ENCODE peak calls at places on chromosomes 13 and 19, in five cellular contexts. B is HCT116, P is SK-N-SH, E is K562, D is HepG2. K is an unnamed sample.

GRCh38 chr19:50568321-50569022 is at the start of gene LRRC4B:
- DNase-seq in B (no peak), P (peak), E (peak), D (no peak), K (no peak)

GRCh38 chr19:18264956-18265610 is 9.2 kb downstream of the IQCN start:
- DNase-seq in E (no peak), B (no peak), P (no peak), D (no peak), K (no peak)

GRCh38 chr13:92164822-92165221 is 766.4 kb downstream of the GPC5 start:
- DNase-seq in D (no peak), P (no peak), E (no peak), B (no peak), K (no peak)

GRCh38 chr13:70090036-70090723 is 17.4 kb upstream of the ATXN8OS start:
- DNase-seq in D (no peak), E (no peak), P (no peak), B (no peak), K (no peak)

GRCh38 chr19:52945652-52946321 is 16.9 kb downstream of the ZNF816 start:
- DNase-seq in E (no peak), D (no peak), B (no peak), P (no peak), K (no peak)

GRCh38 chr13:50731400-50731799 is 112.1 kb downstream of the DLEU7 start:
- DNase-seq in D (no peak), E (no peak), P (no peak), B (no peak), K (peak)

GRCh38 chr19:1854032-1854541 is 5.8 kb upstream of the REXO1 start:
- DNase-seq in B (no peak), D (no peak), P (no peak), E (no peak), K (no peak)

GRCh38 chr13:26457212-26457611 is 100.3 kb upstream of the WASF3 start:
- DNase-seq in P (no peak), E (no peak), B (no peak), D (no peak), K (no peak)

GRCh38 chr19:3722443-3723109 is 14.4 kb downstream of the TJP3 start:
- DNase-seq in E (peak), P (peak), D (no peak), B (no peak), K (no peak)

GRCh38 chr19:12720851-12721655 is 2.7 kb downstream of the TNPO2 start:
- DNase-seq in D (no peak), E (peak), B (no peak), P (peak), K (no peak)

GRCh38 chr19:47022140-47022536 is 2.5 kb downstream of the NPAS1 start:
- DNase-seq in B (no peak), P (no peak), E (no peak), D (no peak), K (no peak)

GRCh38 chr13:19181621-19182485 is at the start of gene TUBA3C:
- DNase-seq in P (peak), D (no peak), B (no peak), E (peak), K (no peak)

GRCh38 chr13:52428295-52428694 is 22.1 kb downstream of the VPS36 start:
- DNase-seq in E (no peak), B (no peak), D (peak), P (peak), K (no peak)

GRCh38 chr13:44373601-44374347 is at the start of gene SERP2:
- DNase-seq in B (no peak), D (no peak), P (peak), E (no peak), K (no peak)

GRCh38 chr19:35206379-35206778 is 22.2 kb downstream of the FAM187B start:
- DNase-seq in E (no peak), B (no peak), P (no peak), D (no peak), K (peak)

GRCh38 chr19:28217064-28217463 is 995.9 kb downstream of the UQCRFS1 start:
- DNase-seq in E (no peak), B (no peak), P (no peak), D (no peak), K (no peak)

GRCh38 chr13:43206858-43207257 is 183.5 kb downstream of the DNAJC15 start:
- DNase-seq in B (no peak), D (no peak), E (no peak), P (no peak), K (no peak)

GRCh38 chr19:49492573-49493411 is 3.4 kb upstream of the RPS11 start:
- DNase-seq in D (peak), B (no peak), E (no peak), P (no peak), K (no peak)

GRCh38 chr13:98570929-98571372 is 6.0 kb downstream of the STK24 start:
- DNase-seq in D (peak), P (no peak), B (peak), E (no peak), K (peak)

GRCh38 chr19:48123907-48124675 is 13.5 kb upstream of the PLA2G4C start:
- DNase-seq in P (no peak), B (peak), E (no peak), D (peak), K (no peak)

GRCh38 chr19:58406818-58407657 is 1.4 kb upstream of the ZNF584 start:
- DNase-seq in D (peak), B (no peak), P (no peak), E (no peak), K (no peak)

GRCh38 chr19:40550951-40551350 is 25.7 kb upstream of the SHKBP1 start:
- DNase-seq in P (no peak), B (no peak), D (no peak), E (no peak), K (no peak)

GRCh38 chr13:34176636-34177035 is 358.7 kb downstream of the RFC3 start:
- DNase-seq in B (no peak), E (no peak), P (no peak), D (no peak), K (no peak)

GRCh38 chr19:46009530-46010510 is 13.0 kb downstream of the PGLYRP1 start:
- DNase-seq in D (peak), B (peak), P (peak), E (peak), K (no peak)

GRCh38 chr13:97282705-97283104 is 60.6 kb downstream of the MBNL2 start:
- DNase-seq in P (no peak), B (no peak), E (no peak), D (no peak), K (no peak)
- TF ChIP-seq ZBTB33 in P (no peak), B (no peak), E (no peak), D (no peak), K (no peak)

GRCh38 chr19:17209126-17210036 is 5.8 kb upstream of the USE1 start:
- DNase-seq in E (peak), P (peak), D (no peak), B (peak), K (no peak)
- H3K27ac ChIP-seq in E (peak), P (peak), D (no peak), B (peak), K (no peak)

DNA sequence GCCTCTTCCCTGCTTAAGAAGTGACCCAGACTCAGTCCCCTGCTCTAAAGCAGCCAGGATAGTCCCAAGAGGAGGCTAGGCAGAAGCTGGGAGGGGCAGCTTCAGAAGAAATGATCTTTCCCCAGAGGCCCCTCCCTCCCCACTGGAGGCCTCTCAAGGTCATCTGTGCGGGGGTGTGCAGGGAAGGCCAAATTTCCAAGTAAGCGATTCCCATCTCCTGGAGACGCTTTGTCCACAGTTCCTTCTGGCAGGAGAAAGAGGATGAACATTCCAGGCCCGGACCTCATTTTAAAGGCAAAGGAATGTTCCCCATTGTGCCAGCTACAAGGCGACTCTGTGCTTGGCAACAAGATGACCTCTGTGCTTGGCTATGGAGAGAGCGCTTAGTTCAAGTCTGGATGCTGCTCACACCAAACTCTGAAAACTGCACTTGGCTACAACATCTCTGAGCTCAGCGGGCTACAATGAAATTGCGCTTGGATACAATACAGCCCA is 23.5 kb downstream of the COL5A3 start:
- DNase-seq in D (no peak), E (no peak), B (no peak), P (no peak), K (no peak)
- TF ChIP-seq ZBTB33 in D (no peak), E (no peak), B (no peak), P (no peak), K (no peak)

GRCh38 chr13:109904218-109904617 is 117.8 kb upstream of the IRS2 start:
- DNase-seq in P (no peak), B (peak), E (peak), D (no peak), K (no peak)
- H3K27ac ChIP-seq in P (no peak), B (no peak), E (no peak), D (no peak), K (no peak)

GRCh38 chr13:31377946-31378345 is 178.2 kb downstream of the B3GLCT start:
- DNase-seq in D (no peak), P (no peak), E (no peak), B (no peak), K (no peak)
- TF ChIP-seq ZBTB33 in D (no peak), P (no peak), E (no peak), B (no peak), K (no peak)

GRCh38 chr19:7631577-7631976 is 1.9 kb downstream of the PCP2 start:
- DNase-seq in P (no peak), D (no peak), E (no peak), B (no peak), K (no peak)

GRCh38 chr19:7627166-7627565 is 2.2 kb downstream of the XAB2 start:
- DNase-seq in E (no peak), D (no peak), P (no peak), B (no peak), K (no peak)

GRCh38 chr19:7632340-7633203 is 947 bp downstream of the PCP2 start:
- DNase-seq in E (no peak), P (no peak), B (no peak), D (no peak), K (no peak)

GRCh38 chr19:7628589-7629311 is 595 bp downstream of the XAB2 start:
- DNase-seq in P (no peak), D (no peak), B (no peak), E (peak), K (no peak)

DNA sequence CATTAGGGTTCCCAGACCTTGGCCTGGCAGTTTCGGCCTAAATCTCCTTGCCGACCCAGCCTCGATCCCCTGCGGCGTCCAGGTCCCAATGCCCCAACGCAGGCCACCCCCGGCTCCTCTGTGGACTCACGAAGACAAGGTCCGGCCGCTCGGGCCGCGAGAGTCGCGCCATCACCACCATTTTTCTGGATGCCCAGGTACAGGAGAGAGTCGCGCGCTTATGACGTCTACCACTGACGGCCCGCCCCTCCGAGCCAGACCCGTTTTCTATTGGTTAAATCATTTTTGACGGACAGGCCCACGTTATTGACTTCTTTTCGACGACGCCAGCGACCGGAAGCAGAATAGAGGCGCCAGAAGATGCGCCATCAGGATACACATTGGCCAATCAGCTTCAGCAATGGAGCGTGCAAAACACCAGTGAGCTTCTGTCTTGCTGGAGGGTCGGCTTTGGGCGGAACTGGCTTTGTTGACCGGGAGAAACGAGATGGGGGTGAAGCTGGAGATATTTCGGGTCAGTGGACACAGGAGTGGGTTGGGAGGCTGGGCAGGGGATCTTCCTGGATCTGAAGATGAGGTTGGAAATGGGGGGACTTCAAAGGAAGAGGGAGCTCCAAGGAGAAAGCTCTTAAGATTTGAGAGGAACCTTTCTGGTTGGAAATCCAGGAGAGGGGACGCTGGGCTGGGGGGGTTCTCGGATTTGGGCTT is at the start of the genes PET100 and XAB2:
- DNase-seq in E (peak), B (peak), D (peak), P (peak), K (peak)
- H3K27ac ChIP-seq in E (peak), B (peak), D (peak), P (peak), K (peak)